ENCODE peak calls at places on chromosomes 4 and X, in ten cellular contexts. K is IMR-90; F is CD8-positive, alpha-beta T cell; S is BE2C; C is body of pancreas; Z is CD4-positive, CD25-positive, alpha-beta regulatory T cell; W is GM23248; Q is right cardiac atrium; M is colonic mucosa; H is MM.1S. A is an unnamed sample. For H3K4me1, the result is how much of the 10 kb centered on the place peaks cover.

GRCh38 chr4:78928835-78929234 is 10.4 kb downstream of the PAQR3 start:
- DNase-seq in Z (no peak), Q (no peak), H (no peak), W (no peak), M (no peak), C (no peak), K (no peak), F (no peak), S (no peak), A (no peak)

GRCh38 chrX:93673056-93673868 is at the start of gene NAP1L3:
- DNase-seq in M (peak), W (peak), S (peak), K (peak), Z (peak), F (peak), C (peak), H (peak), Q (peak), A (peak)

GRCh38 chrX:14125451-14125850 is 95.8 kb upstream of the GEMIN8 start:
- DNase-seq in Q (no peak), C (no peak), F (no peak), S (no peak), H (no peak), K (no peak), Z (no peak), W (no peak), M (no peak), A (no peak)

GRCh38 chr4:142614621-142615323 is 231.3 kb downstream of the INPP4B start:
- DNase-seq in W (peak), F (no peak), K (peak), Z (no peak), Q (no peak), S (no peak), C (no peak), M (no peak), H (no peak), A (no peak)

GRCh38 chr4:15427715-15428114 is at the start of gene C1QTNF7:
- DNase-seq in K (no peak), C (no peak), M (no peak), H (no peak), W (no peak), Q (no peak), Z (no peak), F (no peak), S (no peak), A (no peak)

GRCh38 chr4:95027906-95028618 is 270.3 kb downstream of the BMPR1B start:
- DNase-seq in F (no peak), H (no peak), C (no peak), Q (no peak), M (no peak), S (no peak), W (no peak), Z (no peak), K (no peak), A (no peak)

GRCh38 chrX:31128849-31129248 is 57.0 kb upstream of the FTHL17 start:
- DNase-seq in C (no peak), M (no peak), S (no peak), H (no peak), W (no peak), F (no peak), Q (no peak), K (no peak), Z (no peak), A (no peak)

GRCh38 chr4:91961504-91961903 is 342.3 kb upstream of the GRID2 start:
- DNase-seq in Z (no peak), S (no peak), Q (no peak), K (peak), M (no peak), H (no peak), W (peak), C (no peak), F (no peak), A (no peak)

GRCh38 chr4:1235381-1236102 is 13.4 kb downstream of the CTBP1 start:
- DNase-seq in Q (peak), K (no peak), S (peak), C (peak), H (no peak), F (no peak), W (no peak), M (no peak), Z (no peak), A (no peak)

GRCh38 chr4:108337923-108338322 is 169.2 kb upstream of the LEF1 start:
- DNase-seq in W (peak), Z (no peak), Q (no peak), F (no peak), K (peak), M (no peak), C (no peak), H (no peak), S (peak), A (no peak)

GRCh38 chr4:182768821-182769220 is 148.4 kb downstream of the DCTD start:
- DNase-seq in Z (no peak), M (no peak), F (no peak), Q (no peak), K (peak), H (no peak), W (peak), S (no peak), C (no peak), A (no peak)

GRCh38 chr4:148203056-148203898 is 238.9 kb downstream of the NR3C2 start:
- DNase-seq in S (no peak), M (peak), C (peak), H (no peak), K (no peak), Q (no peak), W (no peak), F (no peak), Z (no peak), A (no peak)

GRCh38 chr4:47804598-47804997 is 33.3 kb downstream of the CORIN start:
- DNase-seq in Q (no peak), M (no peak), H (no peak), Z (no peak), S (no peak), W (no peak), K (no peak), C (no peak), F (no peak), A (no peak)

GRCh38 chrX:135112096-135112729 is 8.1 kb downstream of the ETDB start:
- DNase-seq in F (no peak), C (peak), M (peak), H (peak), K (peak), Z (no peak), W (peak), S (peak), Q (no peak), A (peak)

GRCh38 chr4:122930877-122931276 is 8.5 kb upstream of the NUDT6 start:
- DNase-seq in H (no peak), M (no peak), K (peak), S (no peak), F (no peak), W (peak), Q (no peak), Z (no peak), C (no peak), A (peak)

GRCh38 chr4:138952405-138952804 is 63.2 kb upstream of the NOCT start:
- DNase-seq in K (peak), S (no peak), H (no peak), M (no peak), Z (no peak), C (no peak), F (no peak), W (peak), Q (no peak), A (no peak)

GRCh38 chr4:42401171-42401570 is 3.9 kb downstream of the SHISA3 start:
- DNase-seq in S (peak), Z (no peak), Q (no peak), M (no peak), H (no peak), W (no peak), C (peak), F (no peak), K (no peak), A (no peak)

GRCh38 chr4:36773467-36773866 is 471.1 kb upstream of the NWD2 start:
- DNase-seq in M (no peak), S (no peak), W (no peak), C (no peak), K (no peak), H (no peak), Z (no peak), Q (no peak), F (no peak), A (no peak)

GRCh38 chr4:90126805-90127204 is 389 bp upstream of the CCSER1 start:
- DNase-seq in C (no peak), Q (no peak), F (no peak), S (no peak), H (no peak), W (no peak), K (no peak), M (no peak), Z (no peak), A (no peak)

GRCh38 chrX:10106801-10107200 is 50.0 kb upstream of the CLCN4 start:
- DNase-seq in H (peak), S (no peak), Z (peak), F (peak), M (no peak), Q (no peak), W (no peak), C (no peak), K (no peak), A (peak)

GRCh38 chr4:100009490-100009889 is 59.4 kb upstream of the H2AZ1 start:
- DNase-seq in K (no peak), W (no peak), C (no peak), S (no peak), F (no peak), H (no peak), M (no peak), Z (no peak), Q (no peak), A (no peak)

GRCh38 chr4:178781779-178782178 is 1339.5 kb upstream of the AGA start:
- DNase-seq in H (no peak), F (no peak), S (no peak), K (no peak), M (no peak), C (no peak), W (no peak), Z (no peak), Q (no peak), A (no peak)

GRCh38 chrX:37995428-37995827 is 10.9 kb upstream of the SYTL5 start:
- DNase-seq in Z (no peak), S (no peak), Q (no peak), W (no peak), K (no peak), F (no peak), H (no peak), C (no peak), M (no peak), A (no peak)

GRCh38 chr4:13535118-13535517 is 9.2 kb downstream of the NKX3-2 start:
- DNase-seq in C (no peak), H (no peak), Q (no peak), M (no peak), W (no peak), F (no peak), Z (no peak), K (no peak), S (no peak), A (no peak)

GRCh38 chr4:6352031-6352763 is 82.5 kb downstream of the WFS1 start:
- DNase-seq in W (no peak), S (no peak), F (no peak), K (no peak), M (no peak), H (no peak), C (no peak), Z (no peak), Q (no peak), A (no peak)

GRCh38 chr4:145171919-145172318 is 8.5 kb downstream of the OTUD4 start:
- DNase-seq in H (no peak), S (no peak), K (no peak), Z (no peak), Q (no peak), F (no peak), C (peak), M (no peak), W (no peak), A (no peak)

GRCh38 chr4:54230479-54231418 is 1.7 kb downstream of the PDGFRA start:
- DNase-seq in S (no peak), F (no peak), K (no peak), M (peak), Z (no peak), W (peak), Q (peak), C (peak), H (no peak), A (no peak)

GRCh38 chrX:135345328-135345645 is 36.0 kb downstream of the ETDC start:
- DNase-seq in W (peak), K (peak), M (peak), S (peak), C (peak), F (no peak), Z (no peak), H (no peak), Q (peak), A (no peak)

DNA sequence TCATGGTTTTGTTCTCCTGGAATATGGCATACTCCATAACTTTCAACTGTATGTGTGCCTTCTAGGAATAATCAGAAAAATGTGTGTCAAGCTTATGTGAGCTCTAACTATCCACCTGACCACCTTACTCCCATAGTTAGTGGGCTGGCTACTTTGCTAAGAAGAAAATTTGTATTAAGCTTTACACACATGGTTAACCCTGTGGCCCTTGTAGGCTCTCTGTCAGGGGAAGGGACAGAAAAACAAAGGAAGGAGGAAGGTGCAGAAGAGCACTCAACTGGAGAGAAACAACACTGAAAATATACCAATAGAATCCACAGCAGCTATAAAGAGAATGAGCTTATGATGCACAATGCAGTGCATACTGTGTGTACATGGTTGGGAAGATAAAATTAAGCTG is 84.6 kb downstream of the PPP3CA start:
- DNase-seq in S (no peak), Q (no peak), H (no peak), K (no peak), C (no peak), F (no peak), W (no peak), M (no peak), Z (no peak), A (no peak)
- H3K4me1 ChIP-seq in S (under half), Q (under half), H (under half), K (under half), C (under half), F (under half), W (under half), M (under half), Z (under half), A (under half)

GRCh38 chrX:11465648-11466411 is 172.6 kb downstream of the AMELX start:
- DNase-seq in W (no peak), S (no peak), C (no peak), Q (no peak), F (no peak), Z (no peak), M (no peak), K (peak), H (no peak), A (no peak)

GRCh38 chrX:11462136-11462535 is 168.9 kb downstream of the AMELX start:
- DNase-seq in Z (no peak), S (no peak), W (peak), Q (no peak), K (peak), C (no peak), H (no peak), F (no peak), M (no peak), A (no peak)

GRCh38 chrX:11464360-11464759 is 171.1 kb downstream of the AMELX start:
- DNase-seq in K (no peak), Q (no peak), H (no peak), S (no peak), M (no peak), W (no peak), C (no peak), Z (no peak), F (no peak), A (no peak)

GRCh38 chrX:11462648-11463047 is 169.4 kb downstream of the AMELX start:
- DNase-seq in F (no peak), Q (no peak), W (no peak), S (no peak), K (no peak), M (no peak), C (no peak), Z (no peak), H (no peak), A (no peak)

GRCh38 chrX:11464836-11465458 is 171.7 kb downstream of the AMELX start:
- DNase-seq in K (no peak), Q (no peak), S (no peak), M (no peak), W (no peak), H (no peak), Z (no peak), F (no peak), C (no peak), A (no peak)
- H3K4me1 ChIP-seq in K (under half), Q (under half), S (under half), M (under half), W (under half), H (under half), Z (under half), F (under half), C (under half), A (under half)

GRCh38 chr4:76585897-76586360 is 150.9 kb downstream of the SHROOM3 start:
- DNase-seq in S (no peak), F (no peak), Z (no peak), Q (peak), C (peak), W (peak), K (no peak), M (peak), H (peak), A (peak)

GRCh38 chr4:76582817-76583087 is 147.7 kb downstream of the SHROOM3 start:
- DNase-seq in H (no peak), Z (no peak), K (no peak), F (no peak), M (no peak), C (no peak), W (no peak), Q (no peak), S (peak), A (no peak)

GRCh38 chr4:76588268-76588667 is 153.2 kb downstream of the SHROOM3 start:
- DNase-seq in K (no peak), M (no peak), W (no peak), Z (no peak), F (no peak), S (no peak), H (no peak), Q (no peak), C (no peak), A (no peak)

GRCh38 chr4:76584235-76585152 is 149.5 kb downstream of the SHROOM3 start:
- DNase-seq in M (no peak), Z (no peak), W (no peak), Q (no peak), F (no peak), C (no peak), K (no peak), S (peak), H (no peak), A (no peak)

DNA sequence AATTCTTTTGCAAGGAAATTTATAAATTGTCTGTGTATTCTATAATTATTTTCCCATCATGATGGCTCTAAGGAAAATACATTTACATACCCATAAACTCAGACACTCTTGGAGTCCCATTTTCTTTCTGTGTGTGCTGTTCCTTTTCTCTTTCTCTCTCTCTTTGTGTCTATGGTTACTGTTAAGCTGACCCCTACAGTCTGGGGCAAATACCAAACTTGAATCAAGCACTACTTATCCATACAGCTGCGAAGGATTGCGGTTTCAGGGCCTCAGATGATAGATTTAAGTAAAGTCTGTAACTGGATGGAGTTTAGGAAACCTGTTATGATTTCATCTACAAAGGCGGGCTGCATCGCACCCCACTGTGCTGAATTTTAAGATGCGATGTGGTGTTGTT is 150.2 kb downstream of the SHROOM3 start:
- DNase-seq in F (no peak), Z (no peak), K (peak), H (no peak), M (no peak), Q (no peak), C (no peak), W (no peak), S (no peak), A (no peak)
- H3K4me1 ChIP-seq in F (under half), Z (under half), K (under half), H (under half), M (under half), Q (under half), C (under half), W (under half), S (under half), A (under half)

GRCh38 chr4:87918314-87919058 is 57.0 kb upstream of the SPP1 start:
- DNase-seq in H (no peak), Z (no peak), Q (no peak), K (no peak), F (no peak), W (no peak), S (no peak), M (no peak), C (no peak), A (no peak)
- H3K4me1 ChIP-seq in H (under half), Z (under half), Q (under half), K (under half), F (under half), W (under half), S (under half), M (under half), C (under half), A (under half)

GRCh38 chr4:25862411-25863346 is at the start of gene SEL1L3:
- DNase-seq in Q (peak), F (peak), H (peak), W (peak), K (no peak), C (peak), Z (peak), M (peak), S (no peak), A (peak)

GRCh38 chr4:25861951-25862410 is 807 bp downstream of the SEL1L3 start:
- DNase-seq in K (peak), F (no peak), W (peak), H (peak), Q (peak), Z (peak), C (peak), S (no peak), M (peak), A (peak)

GRCh38 chr4:25861422-25861926 is 1.3 kb downstream of the SEL1L3 start:
- DNase-seq in S (no peak), Z (no peak), M (no peak), H (peak), Q (no peak), F (no peak), K (peak), W (peak), C (no peak), A (peak)

GRCh38 chr4:25863906-25864418 is 1.2 kb upstream of the SEL1L3 start:
- DNase-seq in K (no peak), C (peak), F (no peak), H (no peak), S (no peak), W (no peak), Z (no peak), Q (peak), M (peak), A (no peak)

GRCh38 chr4:25863347-25863784 is 578 bp upstream of the SEL1L3 start:
- DNase-seq in Z (no peak), S (no peak), M (peak), K (no peak), W (no peak), C (peak), F (no peak), Q (peak), H (no peak), A (no peak)
- H3K4me1 ChIP-seq in Z (under half), S (under half), M (under half), K (under half), W (under half), C (under half), F (under half), Q (under half), H (under half), A (under half)

GRCh38 chr4:86934772-86935498 is at the start of gene AFF1:
- DNase-seq in Z (peak), S (peak), H (peak), K (peak), C (peak), F (peak), M (peak), W (peak), Q (peak), A (peak)
- H3K4me1 ChIP-seq in Z (under half), S (under half), H (under half), K (under half), C (half or more), F (under half), M (under half), W (under half), Q (under half), A (under half)

GRCh38 chrX:132749406-132749805 is 209.0 kb downstream of the HS6ST2 start:
- DNase-seq in K (no peak), S (no peak), M (no peak), Q (no peak), Z (no peak), F (no peak), H (no peak), W (no peak), C (no peak), A (no peak)
- H3K4me1 ChIP-seq in K (under half), S (under half), M (under half), Q (under half), Z (under half), F (under half), H (under half), W (under half), C (under half), A (under half)

A was measured in CD4-positive, alpha-beta memory T cell.